ENCODE peak calls at places on chromosomes 2 and 18, in nine cellular contexts. M is SHP77 treated with DMSO at 0.1 percent for 48 hours; S is WERI-Rb-1; I is iPS-NIHi11; N is stimulated activated CD8-positive, alpha-beta memory T cell treated with anti-CD3 and anti-CD28 coated beads, Interleukin-2, amount 100 ng/mL, for 48 hours; J is NCI-H345; P is effector memory CD8-positive, alpha-beta T cell; D is islet precursor cell; U is astrocyte. Y is an unnamed sample.

GRCh38 chr18:36440614-36441013 is 143.1 kb downstream of the FHOD3 start:
- DNase-seq in P (no peak), D (no peak), I (no peak), M (no peak), S (no peak), J (no peak), U (peak; percentile 81), N (no peak), Y (no peak)

GRCh38 chr2:8324164-8324848 is 357.6 kb upstream of the ID2 start:
- DNase-seq in D (peak; percentile 61), P (no peak), I (no peak), S (peak; percentile 68), J (peak; percentile 90), N (no peak), M (peak; percentile 75), U (no peak), Y (peak; percentile 84)

GRCh38 chr2:120013569-120014223 is 819 bp downstream of the EPB41L5 start:
- DNase-seq in J (peak; percentile 52), I (no peak), S (no peak), N (no peak), D (peak; percentile 71), P (no peak), U (no peak), M (peak; percentile 15), Y (no peak)

GRCh38 chr2:6580982-6581381 is 284.7 kb downstream of the CMPK2 start:
- DNase-seq in S (no peak), D (no peak), P (no peak), M (no peak), U (peak; percentile 50), I (no peak), J (no peak), N (no peak), Y (no peak)

GRCh38 chr18:39380186-39380714 is 1814.7 kb upstream of the CELF4 start:
- DNase-seq in P (no peak), J (no peak), D (peak; percentile 90), M (no peak), N (no peak), I (no peak), U (no peak), S (no peak), Y (no peak)

GRCh38 chr2:241235859-241236593 is 47.5 kb downstream of the ANO7 start:
- DNase-seq in D (no peak), S (no peak), M (no peak), U (no peak), N (no peak), J (no peak), I (no peak), P (no peak), Y (no peak)

GRCh38 chr2:46298272-46298521 is 990 bp downstream of the EPAS1 start:
- DNase-seq in P (peak; percentile 21), M (no peak), N (no peak), J (no peak), D (no peak), U (no peak), S (no peak), I (no peak), Y (no peak)

GRCh38 chr2:168365094-168365621 is 90.9 kb upstream of the CERS6 start:
- DNase-seq in D (no peak), I (no peak), M (no peak), P (no peak), J (peak; percentile 73), U (no peak), S (no peak), N (no peak), Y (no peak)

GRCh38 chr18:2572892-2573291 is 1.5 kb downstream of the NDC80 start:
- DNase-seq in P (no peak), J (no peak), U (no peak), N (no peak), S (no peak), M (no peak), I (no peak), D (no peak), Y (no peak)

GRCh38 chr2:172103471-172104292 is 982 bp upstream of the DLX2 start:
- DNase-seq in P (peak; percentile 69), J (peak; percentile 87), M (no peak), D (peak; percentile 95), U (peak; percentile 59), S (peak; percentile 87), N (peak; percentile 69), I (peak; percentile 91), Y (peak; percentile 76)

Y was measured in CMK.